ENCODE peak calls at places on chromosomes 3 and 15, in four cellular contexts. U is cardiac muscle cell, I is astrocyte, F is Peyer's patch. Q is an unnamed sample. For H3K4me1, the result is how much of the 10 kb centered on the place peaks cover.

GRCh38 chr3:159751141-159751540 is 237.5 kb upstream of the IL12A start:
- DNase-seq in U (no peak), I (peak), F (no peak), Q (no peak)

GRCh38 chr3:145248928-145249327 is 912.1 kb downstream of the PLOD2 start:
- DNase-seq in U (no peak), I (no peak), F (no peak), Q (no peak)

GRCh38 chr15:36126194-36126593 is 453.2 kb upstream of the CDIN1 start:
- DNase-seq in U (no peak), I (no peak), F (no peak), Q (no peak)

GRCh38 chr3:125146601-125147490 is 65.7 kb downstream of the SLC12A8 start:
- DNase-seq in U (no peak), I (no peak), F (peak), Q (no peak)

GRCh38 chr15:91965501-91966180 is 112.1 kb downstream of the SLCO3A1 start:
- DNase-seq in U (peak), I (peak), F (no peak), Q (peak)

GRCh38 chr3:36965440-36965839 is 20.6 kb upstream of the TRANK1 start:
- DNase-seq in U (no peak), I (no peak), F (no peak), Q (no peak)

GRCh38 chr3:141737108-141737507 is 990 bp upstream of the RNF7 start:
- DNase-seq in U (no peak), I (no peak), F (no peak), Q (no peak)

GRCh38 chr3:81874738-81875137 is 113.3 kb upstream of the GBE1 start:
- DNase-seq in U (no peak), I (peak), F (no peak), Q (no peak)

GRCh38 chr3:18623220-18623619 is 198.1 kb upstream of the SATB1 start:
- DNase-seq in U (no peak), I (no peak), F (no peak), Q (no peak)

GRCh38 chr15:99421172-99421656 is 144.6 kb upstream of the MEF2A start:
- DNase-seq in U (peak), I (no peak), F (peak), Q (no peak)

GRCh38 chr3:170323371-170323770 is 34.1 kb upstream of the SKIL start:
- DNase-seq in U (no peak), I (peak), F (no peak), Q (no peak)

GRCh38 chr15:101035611-101036010 is 116.5 kb downstream of the LRRK1 start:
- DNase-seq in U (no peak), I (no peak), F (no peak), Q (no peak)

GRCh38 chr15:62896969-62897486 is 145.5 kb upstream of the TPM1 start:
- DNase-seq in U (peak), I (peak), F (peak), Q (peak)

GRCh38 chr15:38577405-38577987 is 12.9 kb upstream of the RASGRP1 start:
- DNase-seq in U (no peak), I (no peak), F (no peak), Q (no peak)

GRCh38 chr3:146166450-146167222 is 5.7 kb upstream of the PLOD2 start:
- DNase-seq in U (peak), I (peak), F (no peak), Q (peak)

GRCh38 chr15:100686725-100687488 is 84.5 kb downstream of the ASB7 start:
- DNase-seq in U (no peak), I (peak), F (no peak), Q (peak)

GRCh38 chr3:195809796-195810454 is 1.8 kb downstream of the MUC4 start:
- DNase-seq in U (no peak), I (peak), F (no peak), Q (no peak)

GRCh38 chr15:80999623-81000036 is 1.1 kb upstream of the TLNRD1 start:
- DNase-seq in U (no peak), I (no peak), F (peak), Q (no peak)

GRCh38 chr3:187799942-187800637 is 54.8 kb upstream of the BCL6 start:
- DNase-seq in U (no peak), I (no peak), F (no peak), Q (no peak)

DNA sequence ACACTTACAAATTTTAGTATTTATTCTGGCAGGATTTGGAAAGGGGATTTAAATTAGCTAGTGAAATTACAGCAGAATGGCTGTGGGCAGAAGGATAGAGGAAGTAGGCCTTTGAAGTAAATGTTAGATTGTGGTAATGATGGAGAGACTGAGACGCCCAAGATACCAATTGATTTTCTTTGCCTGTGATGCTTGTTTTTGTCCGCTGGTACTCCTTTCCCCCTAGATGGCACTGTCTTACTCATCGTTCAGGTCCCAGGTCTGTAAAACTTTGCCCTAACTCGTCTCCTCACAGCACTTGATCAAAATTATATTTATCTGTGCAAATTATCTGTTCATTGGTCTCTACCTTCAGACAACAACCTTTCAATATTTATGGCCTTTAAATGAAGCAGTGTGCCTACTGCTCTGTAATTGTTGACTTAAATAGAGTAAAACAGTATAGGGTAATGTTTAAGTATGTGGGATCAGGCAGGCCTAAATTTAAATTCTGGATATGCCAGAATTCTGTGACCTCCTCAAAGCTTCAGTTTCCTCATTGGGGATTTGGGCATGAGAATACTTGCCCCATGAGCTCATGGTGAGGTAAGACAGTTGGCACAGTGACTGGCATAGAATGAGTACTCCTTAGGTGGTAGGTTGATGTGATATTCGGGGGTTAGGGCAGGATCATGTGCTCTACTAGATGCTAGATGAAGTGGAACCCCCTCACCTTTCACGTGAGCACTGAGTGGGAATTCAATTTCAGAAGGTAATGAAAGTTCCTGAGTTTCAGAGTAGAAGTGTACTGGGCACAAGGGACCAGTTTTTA is 14.7 kb downstream of the ARL8B start:
- DNase-seq in U (peak), I (peak), F (no peak), Q (peak)
- TF ChIP-seq CTCF in U (peak), I (peak), F (peak), Q (peak)

DNA sequence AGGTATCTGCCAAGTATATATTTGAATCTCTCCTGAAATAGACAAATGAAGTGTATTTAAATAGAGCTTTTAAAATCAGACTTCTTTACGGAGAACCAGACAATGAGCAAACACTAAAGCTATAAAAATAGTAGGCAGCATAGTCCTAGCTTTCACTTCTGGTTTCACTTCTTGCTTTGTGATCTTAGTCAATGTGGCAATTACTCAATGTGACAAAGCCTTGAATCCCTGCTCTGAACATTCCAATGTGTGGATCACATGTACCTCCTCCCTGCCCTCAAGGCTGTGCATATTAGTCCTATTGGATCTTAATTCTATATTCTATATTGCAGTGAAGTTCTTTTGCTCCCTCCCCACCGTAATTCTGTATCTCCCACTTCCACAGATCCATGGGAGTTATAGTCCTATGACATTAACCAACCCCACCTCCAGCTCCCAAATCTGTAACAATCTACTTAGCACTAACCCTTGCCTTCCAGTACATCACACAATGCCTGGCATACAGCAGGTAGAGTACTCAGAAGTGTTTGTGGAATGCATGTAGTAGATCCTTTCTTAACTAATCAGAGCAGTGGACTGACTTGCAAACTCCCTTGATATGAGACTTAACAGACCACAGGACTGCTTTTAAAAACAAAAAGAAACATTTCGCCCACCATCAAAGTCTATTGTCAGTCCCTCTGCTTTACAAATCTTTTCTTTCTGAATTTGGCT is 24.3 kb upstream of the CP start:
- DNase-seq in U (peak), I (peak), F (no peak), Q (peak)
- H3K27ac ChIP-seq in U (no peak), I (no peak), F (peak), Q (no peak)

DNA sequence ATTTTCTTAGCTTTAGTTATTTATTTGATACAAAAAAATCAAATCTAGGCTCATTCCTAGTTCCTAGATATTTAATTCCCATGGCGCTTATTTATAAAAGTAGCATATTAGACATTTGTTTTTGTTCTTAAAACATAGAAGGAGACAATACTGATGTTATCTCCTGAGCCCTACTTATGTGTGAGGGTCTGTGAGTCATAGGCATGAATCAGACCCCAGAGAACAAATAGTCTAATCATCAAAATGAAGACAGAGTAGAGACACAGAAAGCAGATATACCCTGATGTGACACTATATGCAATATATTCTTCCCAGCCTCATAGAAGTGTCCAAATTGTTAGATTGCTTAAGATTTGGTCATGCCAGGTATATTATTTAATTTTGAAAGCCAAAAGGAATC is 44.9 kb downstream of the PEX5L start:
- DNase-seq in U (no peak), I (peak), F (no peak), Q (no peak)
- H3K4me1 ChIP-seq in U (under half), I (under half), F (under half), Q (under half)

GRCh38 chr15:46277451-46277850 is 642.6 kb downstream of the SQOR start:
- DNase-seq in U (no peak), I (no peak), F (no peak), Q (no peak)

GRCh38 chr15:46277994-46278885 is 643.4 kb downstream of the SQOR start:
- DNase-seq in U (no peak), I (no peak), F (no peak), Q (no peak)

GRCh38 chr15:46275701-46276100 is 640.9 kb downstream of the SQOR start:
- DNase-seq in U (no peak), I (no peak), F (no peak), Q (no peak)

DNA sequence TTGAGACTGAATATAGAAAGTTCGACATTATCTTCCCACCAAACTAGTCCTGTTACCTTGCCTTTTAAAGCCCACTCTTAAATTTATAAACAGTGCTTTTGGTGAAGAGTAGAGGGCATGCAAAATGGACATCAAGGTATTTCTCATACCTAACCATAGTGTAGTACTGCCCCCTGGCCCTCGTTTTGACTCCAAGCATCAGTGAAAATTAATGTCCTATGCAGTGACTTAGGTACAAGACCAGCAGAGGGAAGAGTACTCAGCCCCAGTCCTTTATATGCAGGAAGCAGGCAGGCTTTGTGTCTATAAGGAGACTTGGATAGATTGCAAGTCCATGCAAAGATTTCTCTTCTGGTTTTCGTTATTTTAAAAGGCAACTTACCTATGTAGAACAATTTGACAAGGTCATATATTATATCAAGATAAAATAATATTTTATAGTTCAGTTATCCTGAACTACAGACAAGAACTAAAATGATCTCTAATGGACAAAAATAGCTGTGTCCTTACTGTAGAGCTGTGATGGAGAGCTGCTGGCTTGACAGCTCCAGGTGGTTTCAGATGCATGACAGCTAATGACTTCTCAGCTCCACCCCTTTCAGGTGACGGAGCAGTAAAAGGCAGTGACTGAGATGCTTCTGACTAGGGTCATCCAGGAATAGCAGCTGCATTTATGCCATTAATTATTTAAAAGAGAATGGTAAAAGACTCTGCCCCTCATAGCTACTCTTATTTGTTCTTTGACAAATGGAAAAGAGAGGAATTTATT is 646.1 kb downstream of the SQOR start:
- DNase-seq in U (no peak), I (no peak), F (no peak), Q (peak)
- TF ChIP-seq CTCF in U (no peak), I (no peak), F (no peak), Q (peak)

GRCh38 chr15:57507111-57507510 is 84.6 kb upstream of the MYZAP start:
- DNase-seq in U (no peak), I (no peak), F (no peak), Q (no peak)

GRCh38 chr15:57505056-57505713 is 86.5 kb upstream of the MYZAP start:
- DNase-seq in U (no peak), I (no peak), F (no peak), Q (peak)

GRCh38 chr15:57504599-57504940 is 87.1 kb upstream of the MYZAP start:
- DNase-seq in U (no peak), I (no peak), F (no peak), Q (no peak)

GRCh38 chr15:57505949-57506391 is 85.7 kb upstream of the MYZAP start:
- DNase-seq in U (peak), I (no peak), F (peak), Q (peak)

GRCh38 chr15:57506422-57506821 is 85.3 kb upstream of the MYZAP start:
- DNase-seq in U (no peak), I (no peak), F (no peak), Q (no peak)
- H3K27ac ChIP-seq in U (peak), I (peak), F (peak), Q (peak)

Q was measured in foreskin keratinocyte.